ENCODE peak calls at places on chromosomes 4 and X, in eight cellular contexts. One of them, this sample, is unnamed.

GRCh38 chrX:115679460-115679859 is 118.5 kb downstream of the PLS3 start:
- DNase-seq in suprapubic skin: no peak
- DNase-seq in esophagus muscularis mucosa: no peak
- DNase-seq in K562: peak
- DNase-seq in stomach: no peak
- DNase-seq in HepG2: peak
- DNase-seq in sigmoid colon: no peak
- DNase-seq in upper lobe of left lung: no peak
- DNase-seq in this sample: no peak

GRCh38 chrX:32867781-32868523 is 343.4 kb downstream of the DMD start:
- DNase-seq in suprapubic skin: no peak
- DNase-seq in esophagus muscularis mucosa: no peak
- DNase-seq in K562: no peak
- DNase-seq in stomach: no peak
- DNase-seq in HepG2: no peak
- DNase-seq in sigmoid colon: no peak
- DNase-seq in upper lobe of left lung: no peak
- DNase-seq in this sample: no peak

GRCh38 chrX:7934026-7934425 is 6.8 kb upstream of the PNPLA4 start:
- DNase-seq in suprapubic skin: no peak
- DNase-seq in esophagus muscularis mucosa: no peak
- DNase-seq in K562: no peak
- DNase-seq in stomach: no peak
- DNase-seq in HepG2: no peak
- DNase-seq in sigmoid colon: no peak
- DNase-seq in upper lobe of left lung: no peak
- DNase-seq in this sample: no peak

GRCh38 chr4:1855334-1856070 is 454 bp downstream of the LETM1 start:
- DNase-seq in suprapubic skin: no peak
- DNase-seq in esophagus muscularis mucosa: no peak
- DNase-seq in K562: peak
- DNase-seq in stomach: no peak
- DNase-seq in HepG2: no peak
- DNase-seq in sigmoid colon: peak
- DNase-seq in upper lobe of left lung: no peak
- DNase-seq in this sample: peak

GRCh38 chrX:65596270-65596669 is 61.7 kb upstream of the LAS1L start:
- DNase-seq in suprapubic skin: no peak
- DNase-seq in esophagus muscularis mucosa: no peak
- DNase-seq in K562: no peak
- DNase-seq in stomach: no peak
- DNase-seq in HepG2: no peak
- DNase-seq in sigmoid colon: no peak
- DNase-seq in upper lobe of left lung: no peak
- DNase-seq in this sample: peak

GRCh38 chrX:40207626-40208025 is 109.9 kb upstream of the BCOR start:
- DNase-seq in suprapubic skin: no peak
- DNase-seq in esophagus muscularis mucosa: no peak
- DNase-seq in K562: peak
- DNase-seq in stomach: no peak
- DNase-seq in HepG2: no peak
- DNase-seq in sigmoid colon: no peak
- DNase-seq in upper lobe of left lung: no peak
- DNase-seq in this sample: no peak

GRCh38 chr4:173591760-173592159 is 61.7 kb upstream of the HAND2 start:
- DNase-seq in suprapubic skin: no peak
- DNase-seq in esophagus muscularis mucosa: no peak
- DNase-seq in K562: no peak
- DNase-seq in stomach: no peak
- DNase-seq in HepG2: no peak
- DNase-seq in sigmoid colon: no peak
- DNase-seq in upper lobe of left lung: no peak
- DNase-seq in this sample: no peak

GRCh38 chr4:80266902-80267380 is 477 bp downstream of the FGF5 start:
- DNase-seq in suprapubic skin: no peak
- DNase-seq in esophagus muscularis mucosa: no peak
- DNase-seq in K562: peak
- DNase-seq in stomach: no peak
- DNase-seq in HepG2: no peak
- DNase-seq in sigmoid colon: no peak
- DNase-seq in upper lobe of left lung: peak
- DNase-seq in this sample: no peak

GRCh38 chr4:114879916-114880315 is 233.5 kb downstream of the NDST4 start:
- DNase-seq in suprapubic skin: no peak
- DNase-seq in esophagus muscularis mucosa: no peak
- DNase-seq in K562: no peak
- DNase-seq in stomach: no peak
- DNase-seq in HepG2: no peak
- DNase-seq in sigmoid colon: no peak
- DNase-seq in upper lobe of left lung: no peak
- DNase-seq in this sample: no peak

GRCh38 chr4:108590776-108591175 is 29.6 kb upstream of the RPL34 start:
- DNase-seq in suprapubic skin: no peak
- DNase-seq in esophagus muscularis mucosa: no peak
- DNase-seq in K562: no peak
- DNase-seq in stomach: no peak
- DNase-seq in HepG2: no peak
- DNase-seq in sigmoid colon: no peak
- DNase-seq in upper lobe of left lung: no peak
- DNase-seq in this sample: no peak

GRCh38 chr4:99655315-99656081 is 2.1 kb downstream of the C4orf54 start:
- DNase-seq in suprapubic skin: no peak
- DNase-seq in esophagus muscularis mucosa: no peak
- DNase-seq in K562: no peak
- DNase-seq in stomach: peak
- DNase-seq in HepG2: no peak
- DNase-seq in sigmoid colon: peak
- DNase-seq in upper lobe of left lung: no peak
- DNase-seq in this sample: no peak

GRCh38 chr4:99815597-99816011 is 1.0 kb upstream of the DAPP1 start:
- DNase-seq in suprapubic skin: no peak
- DNase-seq in esophagus muscularis mucosa: no peak
- DNase-seq in K562: no peak
- DNase-seq in stomach: peak
- DNase-seq in HepG2: peak
- DNase-seq in sigmoid colon: no peak
- DNase-seq in upper lobe of left lung: no peak
- DNase-seq in this sample: peak

GRCh38 chr4:19961092-19961491 is 290.6 kb upstream of the SLIT2 start:
- DNase-seq in suprapubic skin: no peak
- DNase-seq in esophagus muscularis mucosa: no peak
- DNase-seq in K562: no peak
- DNase-seq in stomach: no peak
- DNase-seq in HepG2: no peak
- DNase-seq in sigmoid colon: no peak
- DNase-seq in upper lobe of left lung: no peak
- DNase-seq in this sample: no peak

GRCh38 chr4:23685481-23685880 is 204.4 kb downstream of the PPARGC1A start:
- DNase-seq in suprapubic skin: no peak
- DNase-seq in esophagus muscularis mucosa: no peak
- DNase-seq in K562: no peak
- DNase-seq in stomach: no peak
- DNase-seq in HepG2: no peak
- DNase-seq in sigmoid colon: no peak
- DNase-seq in upper lobe of left lung: no peak
- DNase-seq in this sample: no peak

GRCh38 chr4:174217273-174218126 is 66.0 kb downstream of the FBXO8 start:
- DNase-seq in suprapubic skin: no peak
- DNase-seq in esophagus muscularis mucosa: no peak
- DNase-seq in K562: no peak
- DNase-seq in stomach: no peak
- DNase-seq in HepG2: no peak
- DNase-seq in sigmoid colon: no peak
- DNase-seq in upper lobe of left lung: peak
- DNase-seq in this sample: no peak

GRCh38 chr4:3257125-3257690 is 8.2 kb downstream of the MSANTD1 start:
- DNase-seq in suprapubic skin: peak
- DNase-seq in esophagus muscularis mucosa: no peak
- DNase-seq in K562: no peak
- DNase-seq in stomach: peak
- DNase-seq in HepG2: no peak
- DNase-seq in sigmoid colon: no peak
- DNase-seq in upper lobe of left lung: peak
- DNase-seq in this sample: peak

GRCh38 chr4:110119880-110120279 is 78.5 kb downstream of the ELOVL6 start:
- DNase-seq in suprapubic skin: no peak
- DNase-seq in esophagus muscularis mucosa: no peak
- DNase-seq in K562: no peak
- DNase-seq in stomach: no peak
- DNase-seq in HepG2: no peak
- DNase-seq in sigmoid colon: no peak
- DNase-seq in upper lobe of left lung: no peak
- DNase-seq in this sample: no peak

GRCh38 chrX:10755477-10756334 is 135.3 kb upstream of the MID1 start:
- DNase-seq in suprapubic skin: no peak
- DNase-seq in esophagus muscularis mucosa: no peak
- DNase-seq in K562: no peak
- DNase-seq in stomach: no peak
- DNase-seq in HepG2: no peak
- DNase-seq in sigmoid colon: no peak
- DNase-seq in upper lobe of left lung: no peak
- DNase-seq in this sample: no peak
- TF ChIP-seq POLR2AphosphoS5 in suprapubic skin: no peak
- TF ChIP-seq POLR2AphosphoS5 in esophagus muscularis mucosa: no peak
- TF ChIP-seq POLR2AphosphoS5 in K562: no peak
- TF ChIP-seq POLR2AphosphoS5 in stomach: no peak
- TF ChIP-seq POLR2AphosphoS5 in HepG2: no peak
- TF ChIP-seq POLR2AphosphoS5 in sigmoid colon: no peak
- TF ChIP-seq POLR2AphosphoS5 in upper lobe of left lung: no peak
- TF ChIP-seq POLR2AphosphoS5 in this sample: no peak

GRCh38 chrX:45767021-45767491 is 566.4 kb upstream of the DIPK2B start:
- DNase-seq in suprapubic skin: no peak
- DNase-seq in esophagus muscularis mucosa: no peak
- DNase-seq in K562: no peak
- DNase-seq in stomach: no peak
- DNase-seq in HepG2: no peak
- DNase-seq in sigmoid colon: no peak
- DNase-seq in upper lobe of left lung: no peak
- DNase-seq in this sample: no peak

GRCh38 chrX:45762699-45763647 is 562.3 kb upstream of the DIPK2B start:
- DNase-seq in suprapubic skin: no peak
- DNase-seq in esophagus muscularis mucosa: no peak
- DNase-seq in K562: no peak
- DNase-seq in stomach: no peak
- DNase-seq in HepG2: no peak
- DNase-seq in sigmoid colon: no peak
- DNase-seq in upper lobe of left lung: no peak
- DNase-seq in this sample: no peak

GRCh38 chrX:45765726-45766125 is 565.0 kb upstream of the DIPK2B start:
- DNase-seq in suprapubic skin: no peak
- DNase-seq in esophagus muscularis mucosa: no peak
- DNase-seq in K562: no peak
- DNase-seq in stomach: no peak
- DNase-seq in HepG2: no peak
- DNase-seq in sigmoid colon: no peak
- DNase-seq in upper lobe of left lung: no peak
- DNase-seq in this sample: no peak

GRCh38 chrX:45761920-45762319 is 561.2 kb upstream of the DIPK2B start:
- DNase-seq in suprapubic skin: no peak
- DNase-seq in esophagus muscularis mucosa: no peak
- DNase-seq in K562: no peak
- DNase-seq in stomach: no peak
- DNase-seq in HepG2: no peak
- DNase-seq in sigmoid colon: no peak
- DNase-seq in upper lobe of left lung: no peak
- DNase-seq in this sample: no peak

DNA sequence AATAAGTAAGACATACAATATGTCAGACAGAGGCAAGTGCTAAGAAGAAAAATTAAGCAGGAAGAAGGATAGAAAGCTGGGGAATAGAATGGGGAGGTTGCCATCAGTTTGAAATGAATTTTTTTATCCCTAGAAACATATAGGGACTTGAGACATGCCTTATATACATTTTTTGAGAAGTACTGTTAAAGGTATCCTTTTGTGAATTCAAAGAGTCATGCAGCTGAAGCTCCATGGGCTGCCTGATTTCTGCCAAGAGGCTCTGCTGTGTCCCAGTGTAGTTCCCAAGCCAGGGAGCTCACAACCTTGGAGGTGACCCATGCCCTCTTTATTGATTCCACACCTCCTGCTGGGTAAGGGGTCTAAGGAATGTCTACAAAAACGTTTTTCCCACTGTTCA is 564.6 kb upstream of the DIPK2B start:
- DNase-seq in suprapubic skin: no peak
- DNase-seq in esophagus muscularis mucosa: no peak
- DNase-seq in K562: no peak
- DNase-seq in stomach: no peak
- DNase-seq in HepG2: no peak
- DNase-seq in sigmoid colon: no peak
- DNase-seq in upper lobe of left lung: no peak
- DNase-seq in this sample: no peak
- TF ChIP-seq EP300 in suprapubic skin: no peak
- TF ChIP-seq EP300 in esophagus muscularis mucosa: no peak
- TF ChIP-seq EP300 in K562: no peak
- TF ChIP-seq EP300 in stomach: no peak
- TF ChIP-seq EP300 in HepG2: no peak
- TF ChIP-seq EP300 in sigmoid colon: no peak
- TF ChIP-seq EP300 in upper lobe of left lung: no peak
- TF ChIP-seq EP300 in this sample: no peak

DNA sequence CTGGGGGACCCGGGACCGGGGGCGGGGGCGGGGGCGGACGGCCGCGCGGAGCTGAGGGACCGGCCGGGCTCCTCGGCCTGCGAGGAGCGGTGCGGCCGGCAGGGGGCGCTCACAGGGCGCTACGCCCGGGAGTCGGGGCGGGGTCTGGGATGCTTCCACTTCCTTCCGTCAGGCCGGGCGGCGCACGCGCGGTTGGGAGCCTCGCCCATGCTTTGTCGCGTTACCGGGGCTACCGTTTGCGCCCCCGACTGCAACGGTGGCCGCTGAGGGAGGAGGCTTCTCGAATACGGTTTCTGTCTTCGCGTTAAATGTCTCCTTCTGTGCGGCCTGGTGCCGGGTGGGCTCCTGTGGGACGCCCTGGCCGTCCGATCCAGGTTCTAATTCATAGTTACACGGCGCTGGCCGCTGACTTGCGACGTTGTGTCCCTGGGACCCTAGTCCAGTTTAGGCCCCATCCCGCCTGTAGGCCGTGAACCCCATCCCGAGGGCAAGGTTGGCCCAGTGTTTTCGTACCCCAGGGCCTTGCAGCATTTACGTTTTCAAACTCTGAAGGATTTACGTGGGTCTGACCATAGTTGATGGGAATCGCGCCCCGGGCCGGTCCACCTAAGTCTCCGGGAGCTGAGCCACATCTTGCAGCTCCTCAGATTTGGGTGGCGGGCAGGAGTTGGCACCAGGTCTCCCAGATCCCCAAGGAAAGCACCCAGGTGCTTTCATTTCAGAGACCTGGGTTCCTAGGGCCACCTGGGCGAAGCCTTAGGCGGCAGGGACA is 549 bp downstream of the MSL3 start:
- DNase-seq in suprapubic skin: peak
- DNase-seq in esophagus muscularis mucosa: peak
- DNase-seq in K562: peak
- DNase-seq in stomach: peak
- DNase-seq in HepG2: peak
- DNase-seq in sigmoid colon: peak
- DNase-seq in upper lobe of left lung: peak
- DNase-seq in this sample: peak
- TF ChIP-seq POLR2A in suprapubic skin: no peak
- TF ChIP-seq POLR2A in esophagus muscularis mucosa: peak
- TF ChIP-seq POLR2A in K562: peak
- TF ChIP-seq POLR2A in stomach: no peak
- TF ChIP-seq POLR2A in HepG2: no peak
- TF ChIP-seq POLR2A in sigmoid colon: no peak
- TF ChIP-seq POLR2A in upper lobe of left lung: no peak
- TF ChIP-seq POLR2A in this sample: peak

GRCh38 chr4:140152760-140153418 is 1.1 kb downstream of the MAML3 start:
- DNase-seq in suprapubic skin: peak
- DNase-seq in esophagus muscularis mucosa: peak
- DNase-seq in K562: no peak
- DNase-seq in stomach: peak
- DNase-seq in HepG2: no peak
- DNase-seq in sigmoid colon: peak
- DNase-seq in upper lobe of left lung: peak
- DNase-seq in this sample: peak
- TF ChIP-seq POLR2AphosphoS5 in suprapubic skin: peak
- TF ChIP-seq POLR2AphosphoS5 in esophagus muscularis mucosa: no peak
- TF ChIP-seq POLR2AphosphoS5 in K562: no peak
- TF ChIP-seq POLR2AphosphoS5 in stomach: no peak
- TF ChIP-seq POLR2AphosphoS5 in HepG2: no peak
- TF ChIP-seq POLR2AphosphoS5 in sigmoid colon: peak
- TF ChIP-seq POLR2AphosphoS5 in upper lobe of left lung: no peak
- TF ChIP-seq POLR2AphosphoS5 in this sample: peak